ENCODE peak calls at places on chromosomes 3 and 15, in five cellular contexts. R is fibroblast of lung, O is GM23338, V is fibroblast of mammary gland, F is choroid plexus epithelial cell. G is an unnamed sample.

GRCh38 chr15:29452881-29453731 is 183.5 kb upstream of the NSMCE3 start:
- DNase-seq in F (no peak), R (no peak), O (peak), V (no peak), G (no peak)

GRCh38 chr3:168714609-168715240 is 619.0 kb upstream of the GOLIM4 start:
- DNase-seq in R (no peak), O (no peak), V (no peak), F (no peak), G (no peak)

GRCh38 chr3:195574497-195575304 is 9.0 kb downstream of the APOD start:
- DNase-seq in R (no peak), O (no peak), V (peak), F (no peak), G (no peak)

GRCh38 chr15:36958611-36959010 is 141.7 kb downstream of the MEIS2 start:
- DNase-seq in O (no peak), V (peak), F (no peak), R (no peak), G (no peak)

GRCh38 chr3:17157713-17158112 is 273.0 kb downstream of the PLCL2 start:
- DNase-seq in O (no peak), F (peak), R (no peak), V (peak), G (no peak)

GRCh38 chr3:9028134-9028533 is 64.9 kb upstream of the RAD18 start:
- DNase-seq in V (peak), F (peak), R (peak), O (no peak), G (no peak)

GRCh38 chr3:48428863-48429415 is 947 bp downstream of the PLXNB1 start:
- DNase-seq in O (peak), R (peak), F (peak), V (no peak), G (no peak)

GRCh38 chr3:66376568-66376967 is 124.3 kb downstream of the LRIG1 start:
- DNase-seq in R (peak), V (peak), O (no peak), F (peak), G (peak)

GRCh38 chr3:44476181-44476599 is 1.3 kb downstream of the ZNF445 start:
- DNase-seq in V (peak), R (peak), F (peak), O (no peak), G (peak)

GRCh38 chr3:178536271-178537079 is at the start of gene KCNMB2:
- DNase-seq in R (peak), F (peak), V (peak), O (peak), G (no peak)

GRCh38 chr3:42539871-42540714 is 37.6 kb downstream of the VIPR1 start:
- DNase-seq in O (peak), V (peak), R (no peak), F (peak), G (peak)

GRCh38 chr15:48370460-48370859 is 39.2 kb downstream of the DUT start:
- DNase-seq in V (peak), R (peak), F (peak), O (no peak), G (peak)

GRCh38 chr3:188553569-188553968 is 399.6 kb downstream of the LPP start:
- DNase-seq in R (no peak), O (no peak), V (peak), F (no peak), G (no peak)

GRCh38 chr15:89839424-89839823 is 24.8 kb upstream of the ANPEP start:
- DNase-seq in O (no peak), V (no peak), R (no peak), F (no peak), G (no peak)

GRCh38 chr3:112466041-112466440 is 33.2 kb downstream of the BTLA start:
- DNase-seq in V (no peak), F (no peak), O (peak), R (no peak), G (no peak)

GRCh38 chr3:5002174-5002870 is 23.1 kb downstream of the BHLHE40 start:
- DNase-seq in V (no peak), R (no peak), O (no peak), F (no peak), G (peak)

GRCh38 chr15:40926659-40927496 is 2.3 kb upstream of the DLL4 start:
- DNase-seq in R (no peak), V (no peak), F (no peak), O (peak), G (no peak)

GRCh38 chr3:133896002-133896761 is 500 bp upstream of the RAB6B start:
- DNase-seq in O (peak), V (no peak), F (peak), R (peak), G (no peak)

GRCh38 chr3:9770276-9770812 is 597 bp upstream of the CAMK1 start:
- DNase-seq in F (peak), O (peak), V (peak), R (peak), G (no peak)

GRCh38 chr3:72661115-72661457 is 187.2 kb downstream of the SHQ1 start:
- DNase-seq in R (peak), F (peak), V (peak), O (no peak), G (peak)

GRCh38 chr3:186996356-186996755 is 66.0 kb downstream of the ST6GAL1 start:
- DNase-seq in O (no peak), V (no peak), F (no peak), R (no peak), G (no peak)

GRCh38 chr15:40550381-40551037 is 14.3 kb downstream of the CCDC32 start:
- DNase-seq in F (no peak), R (no peak), V (no peak), O (no peak), G (no peak)

GRCh38 chr3:59127071-59127470 is 77.2 kb upstream of the CFAP20DC start:
- DNase-seq in O (no peak), V (peak), F (peak), R (peak), G (peak)

GRCh38 chr3:66047321-66048050 is 8.8 kb upstream of the MAGI1 start:
- DNase-seq in R (peak), V (peak), O (no peak), F (peak), G (no peak)

GRCh38 chr3:94374439-94375161 is 311.7 kb downstream of the NSUN3 start:
- DNase-seq in O (peak), V (no peak), F (no peak), R (no peak), G (no peak)

GRCh38 chr3:11536132-11536935 is 107.4 kb downstream of the VGLL4 start:
- DNase-seq in V (no peak), O (no peak), F (no peak), R (no peak), G (no peak)

GRCh38 chr3:186287723-186288122 is 74.3 kb downstream of the DGKG start:
- DNase-seq in V (peak), O (no peak), R (peak), F (peak), G (peak)

GRCh38 chr3:41846850-41847249 is 115.1 kb downstream of the ULK4 start:
- DNase-seq in O (no peak), F (peak), R (no peak), V (no peak), G (no peak)

GRCh38 chr3:45137656-45138181 is 8.5 kb downstream of the CDCP1 start:
- DNase-seq in O (peak), R (no peak), F (peak), V (peak), G (peak)

GRCh38 chr15:50148362-50148963 is 29.4 kb upstream of the ATP8B4 start:
- DNase-seq in F (peak), V (peak), R (peak), O (peak), G (peak)

GRCh38 chr3:20648921-20649381 is 462.9 kb upstream of the SGO1 start:
- DNase-seq in O (no peak), V (peak), F (peak), R (peak), G (peak)
- TF ChIP-seq CTCF in O (no peak), V (no peak), F (no peak), R (no peak), G (no peak)

DNA sequence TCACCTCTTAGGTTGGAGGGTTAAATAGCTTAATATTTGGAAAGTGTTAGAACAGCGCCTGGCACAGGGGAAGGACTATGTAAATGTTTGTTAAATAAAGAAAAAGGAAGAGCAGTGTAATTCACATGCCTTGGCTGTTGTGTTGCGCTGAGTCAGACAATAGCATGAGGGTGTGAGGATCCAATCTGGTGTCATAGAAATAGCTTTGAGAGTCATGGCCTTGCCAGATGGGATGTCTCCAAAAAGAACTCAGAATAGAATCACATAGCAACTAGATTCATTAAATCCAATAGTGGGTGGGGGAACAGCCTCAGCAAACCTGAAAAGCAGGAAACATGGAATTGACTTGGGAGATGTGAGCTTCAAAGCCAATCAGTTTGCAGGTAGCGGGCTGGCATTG is 3.9 kb upstream of the RBSN start:
- DNase-seq in R (peak), O (peak), V (peak), F (no peak), G (peak)
- H3K4me3 ChIP-seq in R (no peak), O (no peak), V (no peak), F (no peak), G (no peak)

GRCh38 chr3:13028010-13028821 is 45.0 kb downstream of the IQSEC1 start:
- DNase-seq in V (no peak), F (no peak), R (no peak), O (no peak), G (no peak)

GRCh38 chr3:13025778-13026518 is 47.3 kb downstream of the IQSEC1 start:
- DNase-seq in O (no peak), F (no peak), V (no peak), R (no peak), G (no peak)

GRCh38 chr3:13025090-13025489 is 48.1 kb downstream of the IQSEC1 start:
- DNase-seq in O (no peak), F (peak), R (peak), V (peak), G (peak)

GRCh38 chr3:13026534-13026933 is 46.7 kb downstream of the IQSEC1 start:
- DNase-seq in R (no peak), O (no peak), V (no peak), F (no peak), G (no peak)

GRCh38 chr3:13027154-13027553 is 46.1 kb downstream of the IQSEC1 start:
- DNase-seq in V (no peak), F (no peak), R (no peak), O (peak), G (no peak)
- TF ChIP-seq CTCF in V (no peak), F (peak), R (no peak), O (peak), G (no peak)

DNA sequence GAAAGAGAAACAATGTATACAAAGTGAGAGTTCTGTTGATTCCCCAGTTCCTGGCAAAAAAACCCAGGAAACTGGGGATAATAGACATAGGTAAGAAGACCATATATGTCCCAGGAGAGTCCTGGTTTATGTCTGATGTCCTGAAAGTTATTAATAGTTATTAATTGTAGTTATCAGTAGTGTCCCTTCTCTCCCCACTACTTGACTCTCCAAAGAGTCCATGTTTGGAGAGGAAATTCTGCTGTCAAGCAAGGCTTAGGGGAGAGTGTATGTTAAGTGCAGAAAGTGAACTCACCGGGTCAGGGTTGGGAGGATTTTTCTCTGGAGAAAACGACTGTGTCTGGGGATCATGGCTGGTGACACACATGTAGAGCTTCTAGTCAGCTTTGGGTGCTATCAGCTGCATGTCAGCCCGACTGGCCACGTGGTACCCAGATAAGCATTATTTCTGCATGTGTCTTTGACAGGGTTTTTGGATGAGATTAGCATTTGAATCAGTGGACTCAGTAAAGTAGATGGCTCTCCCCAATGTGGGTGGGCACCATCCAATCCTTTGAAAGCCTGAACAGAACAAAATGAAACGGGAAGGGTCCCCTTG is 80.4 kb downstream of the CACNA2D3 start:
- DNase-seq in R (no peak), O (no peak), F (no peak), V (no peak), G (no peak)
- H3K4me3 ChIP-seq in R (no peak), O (no peak), F (no peak), V (no peak), G (no peak)

GRCh38 chr3:122092460-122093165 is 37.5 kb downstream of the CD86 start:
- DNase-seq in F (peak), O (peak), V (peak), R (no peak), G (peak)
- TF ChIP-seq CTCF in F (peak), O (peak), V (peak), R (peak), G (peak)

GRCh38 chr3:96813134-96813819 is 1.1 kb upstream of the EPHA6 start:
- DNase-seq in V (peak), R (peak), O (peak), F (peak), G (peak)
- H3K4me3 ChIP-seq in V (peak), R (peak), O (peak), F (peak), G (peak)

DNA sequence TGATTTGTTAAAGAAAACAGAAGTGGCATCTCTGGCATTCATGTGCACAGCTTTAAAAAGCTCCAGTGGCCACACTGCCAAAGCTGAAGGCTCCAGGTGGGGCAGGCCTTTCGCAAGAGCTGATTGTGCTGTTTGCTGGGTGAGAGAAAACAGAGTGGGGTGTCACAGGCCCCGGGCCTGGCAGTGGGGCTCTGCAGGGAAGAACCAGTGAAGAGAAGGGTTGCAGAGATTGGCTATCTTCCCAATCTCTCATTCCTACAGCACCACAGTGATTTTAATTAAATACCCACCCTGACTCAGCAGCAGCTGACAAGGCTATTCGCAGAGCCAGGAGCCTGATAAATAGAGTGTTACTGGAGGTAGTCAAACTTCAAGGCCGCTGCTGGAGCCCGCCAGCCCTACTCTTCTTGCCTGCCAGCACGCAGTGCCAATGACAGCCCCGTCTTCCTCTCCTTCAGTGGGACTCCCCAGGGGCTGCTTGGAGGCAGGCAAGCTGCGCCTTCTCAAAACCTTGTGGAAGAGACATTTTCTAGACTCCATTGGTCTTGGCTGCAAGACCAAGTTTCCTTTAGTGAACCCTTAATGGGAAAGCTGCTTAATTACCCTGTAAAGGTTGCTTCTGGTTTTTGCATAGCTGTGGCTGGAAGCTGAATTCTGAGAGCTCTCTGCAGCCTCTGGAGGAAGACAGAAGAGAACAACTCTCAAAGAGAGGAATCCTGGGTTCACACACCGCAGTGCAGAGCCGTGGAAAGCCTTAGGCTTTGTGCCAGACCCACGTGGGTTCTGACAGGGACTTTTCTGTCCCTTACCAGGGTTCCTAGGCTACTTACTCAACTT is 225.8 kb upstream of the SLCO3A1 start:
- DNase-seq in R (peak), V (peak), F (peak), O (no peak), G (no peak)
- TF ChIP-seq CTCF in R (no peak), V (no peak), F (no peak), O (no peak), G (no peak)

GRCh38 chr3:19149388-19149787 is 1.1 kb downstream of the KCNH8 start:
- DNase-seq in F (peak), O (peak), V (peak), R (peak), G (peak)
- H3K4me3 ChIP-seq in F (no peak), O (peak), V (no peak), R (no peak), G (no peak)

DNA sequence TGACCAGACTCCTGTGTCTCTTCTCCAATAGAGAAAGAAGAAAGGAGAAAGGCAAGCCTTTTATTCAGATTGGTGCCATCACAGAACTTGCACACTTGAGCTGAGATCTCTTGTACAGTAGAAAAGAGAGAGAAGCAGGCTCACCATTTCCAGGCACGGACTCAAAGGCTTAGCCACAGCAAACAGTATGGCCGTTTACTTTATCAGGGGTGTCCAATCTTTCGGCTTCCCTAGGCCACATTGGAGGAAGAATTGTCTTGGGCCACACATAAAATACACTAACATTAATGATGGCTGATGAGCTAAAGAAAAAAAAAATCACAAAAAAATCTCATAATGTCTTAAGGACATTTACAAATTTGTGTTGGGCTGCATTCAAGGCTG is 5.0 kb downstream of the IFT80 start:
- DNase-seq in R (no peak), F (no peak), O (no peak), V (no peak), G (no peak)
- TF ChIP-seq CTCF in R (no peak), F (no peak), O (no peak), V (no peak), G (no peak)